ENCODE peak calls at places on chromosome 16, in four cellular contexts. U is stimulated activated CD8-positive, alpha-beta memory T cell treated with anti-CD3 and anti-CD28 coated beads, Interleukin-7, amount 100 ng/mL, for 1 hour; I is ACHN; N is lower leg skin. L is an unnamed sample.

GRCh38 chr16:28873543-28874201 is 4.6 kb upstream of the ATP2A1 start:
- DNase-seq in N (no peak), U (peak), I (peak), L (no peak)

GRCh38 chr16:73023320-73023719 is 24.6 kb downstream of the ZFHX3 start:
- DNase-seq in I (no peak), N (no peak), U (no peak), L (no peak)

GRCh38 chr16:48885456-48885855 is 275.5 kb upstream of the N4BP1 start:
- DNase-seq in U (no peak), N (no peak), I (no peak), L (no peak)

GRCh38 chr16:83619381-83620150 is 188.2 kb upstream of the HSBP1 start:
- DNase-seq in U (no peak), I (no peak), N (no peak), L (no peak)

GRCh38 chr16:31706318-31706717 is 167.3 kb upstream of the ZNF267 start:
- DNase-seq in I (no peak), N (no peak), U (no peak), L (no peak)

GRCh38 chr16:30927789-30928378 is 4.5 kb downstream of the FBXL19 start:
- DNase-seq in U (no peak), N (peak), I (peak), L (peak)

GRCh38 chr16:46649571-46649970 is 28.4 kb upstream of the SHCBP1 start:
- DNase-seq in I (no peak), U (no peak), N (no peak), L (no peak)

GRCh38 chr16:28063047-28063521 is 430 bp downstream of the GSG1L start:
- DNase-seq in N (no peak), I (peak), U (no peak), L (no peak)

GRCh38 chr16:47375423-47375822 is 85.4 kb downstream of the ITFG1 start:
- DNase-seq in I (no peak), N (no peak), U (no peak), L (no peak)

GRCh38 chr16:86718118-86718517 is 139.8 kb downstream of the FOXL1 start:
- DNase-seq in U (no peak), I (no peak), N (no peak), L (no peak)

GRCh38 chr16:27539120-27539519 is 10.6 kb downstream of the GTF3C1 start:
- DNase-seq in I (no peak), N (no peak), U (no peak), L (no peak)

GRCh38 chr16:16071631-16072244 is 122.3 kb downstream of the ABCC1 start:
- DNase-seq in U (no peak), N (no peak), I (no peak), L (no peak)

GRCh38 chr16:74991593-74992403 is 6.9 kb upstream of the WDR59 start:
- DNase-seq in U (no peak), I (no peak), N (no peak), L (no peak)

GRCh38 chr16:57191056-57191536 is 5.0 kb downstream of the RSPRY1 start:
- DNase-seq in U (no peak), N (no peak), I (peak), L (no peak)

GRCh38 chr16:16143941-16144340 is 79.4 kb downstream of the ABCC6 start:
- DNase-seq in U (no peak), I (peak), N (no peak), L (peak)

GRCh38 chr16:67526149-67526732 is 2.4 kb upstream of the RIPOR1 start:
- DNase-seq in N (no peak), U (no peak), I (no peak), L (peak)

L was measured in RCC 7860.